ENCODE peak calls at places on chromosomes 11 and 22, in ten cellular contexts. B, Q, L, P, H, M, A, Z, Y and C are unnamed samples.

GRCh38 chr11:119751281-119752060 is 22.5 kb upstream of the NECTIN1 start:
- DNase-seq in H (no peak), P (no peak), L (peak; percentile 27), Q (no peak), M (no peak), Y (no peak), Z (no peak), A (no peak), B (peak; percentile 78), C (peak; percentile 77)

GRCh38 chr22:40428796-40429195 is 58.4 kb downstream of the SGSM3 start:
- DNase-seq in Z (no peak), Q (no peak), A (no peak), M (no peak), Y (no peak), H (no peak), L (no peak), B (no peak), P (no peak), C (no peak)

GRCh38 chr22:19287889-19288288 is 3.6 kb downstream of the CLTCL1 start:
- DNase-seq in B (peak; percentile 65), M (no peak), A (no peak), P (no peak), L (no peak), H (peak; percentile 4), Y (no peak), Z (no peak), Q (peak; percentile 87), C (no peak)

GRCh38 chr22:27662359-27663030 is 139.1 kb downstream of the MN1 start:
- DNase-seq in H (no peak), Q (no peak), M (peak; percentile 87), Z (peak; percentile 83), Y (no peak), A (no peak), B (no peak), L (no peak), P (no peak), C (no peak)

GRCh38 chr11:77784572-77784971 is 36.0 kb downstream of the RSF1 start:
- DNase-seq in Z (no peak), Q (no peak), Y (no peak), H (no peak), A (no peak), M (no peak), L (no peak), P (no peak), B (no peak), C (no peak)

GRCh38 chr11:77047007-77047927 is 13.1 kb downstream of the B3GNT6 start:
- DNase-seq in Q (peak; percentile 96), Z (peak; percentile 91), B (peak; percentile 89), M (no peak), A (peak; percentile 87), P (no peak), H (no peak), Y (peak; percentile 97), L (no peak), C (peak; percentile 79)

GRCh38 chr11:130315354-130315970 is 745 bp upstream of the ZBTB44 start:
- DNase-seq in Q (no peak), H (no peak), B (no peak), Y (peak; percentile 4), A (no peak), P (no peak), M (peak; percentile 66), L (peak; percentile 82), Z (peak; percentile 13), C (peak; percentile 76)

GRCh38 chr11:45941285-45941684 is 18.8 kb downstream of the LARGE2 start:
- DNase-seq in Y (no peak), H (no peak), M (no peak), L (no peak), P (no peak), B (no peak), Z (no peak), A (no peak), Q (no peak), C (no peak)

GRCh38 chr22:43151251-43152000 is at the start of gene TSPO:
- DNase-seq in H (no peak), B (peak; percentile 33), M (peak; percentile 93), P (no peak), Z (peak; percentile 78), L (peak; percentile 90), Y (peak; percentile 63), A (no peak), Q (no peak), C (peak; percentile 84)

GRCh38 chr11:1574256-1575242 is 2.5 kb upstream of the DUSP8 start:
- DNase-seq in L (peak; percentile 77), P (peak; percentile 86), H (peak; percentile 79), Z (no peak), Q (no peak), M (peak; percentile 74), A (no peak), B (peak; percentile 24), Y (no peak), C (peak; percentile 82)

GRCh38 chr22:24555496-24556253 is at the start of gene SNRPD3:
- DNase-seq in P (no peak), A (peak; percentile 28), Q (peak; percentile 89), B (peak; percentile 90), H (peak; percentile 91), Y (peak; percentile 89), M (peak; percentile 95), L (peak; percentile 96), Z (peak; percentile 94), C (peak; percentile 87)
- TF ChIP-seq CTCF in P (peak; percentile 49), A (no peak), Q (peak; percentile 48), B (no peak), H (peak; percentile 57), Y (no peak), M (peak; percentile 22), L (peak; percentile 26), Z (peak; percentile 15), C (no peak)

GRCh38 chr11:124898711-124899110 is 1.0 kb upstream of the ROBO4 start:
- DNase-seq in H (peak; percentile 50), P (no peak), Z (peak; percentile 73), L (no peak), B (no peak), Q (no peak), Y (peak; percentile 7), A (no peak), M (no peak), C (no peak)

GRCh38 chr11:124900464-124900863 is 2.8 kb upstream of the ROBO4 start:
- DNase-seq in B (peak; percentile 88), M (no peak), P (no peak), Q (peak; percentile 89), Z (peak; percentile 54), H (peak; percentile 44), L (no peak), A (no peak), Y (peak; percentile 5), C (no peak)

GRCh38 chr11:124896821-124897391 is 759 bp downstream of the ROBO4 start:
- DNase-seq in L (no peak), H (peak; percentile 67), Y (peak; percentile 11), A (no peak), M (no peak), Q (no peak), Z (no peak), P (peak; percentile 80), B (no peak), C (no peak)

GRCh38 chr11:124897681-124898680 is at the start of gene ROBO4:
- DNase-seq in Y (peak; percentile 34), L (no peak), P (no peak), Q (peak; percentile 91), B (peak; percentile 94), Z (peak; percentile 83), H (peak; percentile 65), A (peak; percentile 57), M (no peak), C (no peak)

DNA sequence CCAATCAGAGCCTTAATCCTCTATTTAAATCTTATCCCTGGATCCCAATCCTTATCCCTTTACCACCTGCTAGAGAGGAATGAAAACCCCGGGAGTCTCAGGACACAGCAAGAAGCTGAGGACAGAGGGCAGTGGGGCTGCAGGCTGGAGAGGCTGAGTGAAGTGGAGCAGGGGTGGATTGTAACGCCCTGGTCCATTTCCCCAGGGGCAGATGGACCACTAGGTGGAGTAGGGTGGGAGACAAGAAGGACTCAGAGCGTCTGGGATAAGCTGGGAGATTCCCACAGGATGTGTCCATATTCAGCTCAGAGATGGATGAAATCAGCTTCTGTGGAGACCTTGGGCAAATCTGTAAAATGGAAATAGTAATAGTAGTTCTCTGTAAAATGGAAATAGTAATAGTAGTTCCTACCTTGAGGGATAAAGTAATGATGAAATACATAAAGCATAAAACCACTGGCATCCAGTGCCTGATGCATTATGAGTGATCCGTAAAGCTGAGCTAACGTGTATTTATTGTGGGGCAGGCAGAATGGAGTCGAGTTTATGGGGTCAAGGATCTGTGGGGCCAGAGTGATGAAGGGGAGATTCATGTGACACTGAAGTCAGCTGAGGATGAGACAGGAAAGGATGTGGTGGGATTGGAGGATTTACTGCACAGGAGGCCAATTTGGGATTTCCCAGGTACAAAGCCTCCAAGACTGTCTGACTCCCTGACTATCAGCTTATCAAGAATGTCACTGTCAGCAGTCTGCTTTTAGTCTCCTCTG is 1.9 kb upstream of the ROBO4 start:
- DNase-seq in Z (no peak), M (no peak), A (no peak), P (no peak), B (peak; percentile 40), Y (peak; percentile 2), Q (no peak), L (no peak), H (peak; percentile 53), C (no peak)
- TF ChIP-seq CTCF in Z (no peak), M (no peak), A (no peak), P (no peak), B (no peak), Y (no peak), Q (peak; percentile 57), L (no peak), H (no peak), C (no peak)

DNA sequence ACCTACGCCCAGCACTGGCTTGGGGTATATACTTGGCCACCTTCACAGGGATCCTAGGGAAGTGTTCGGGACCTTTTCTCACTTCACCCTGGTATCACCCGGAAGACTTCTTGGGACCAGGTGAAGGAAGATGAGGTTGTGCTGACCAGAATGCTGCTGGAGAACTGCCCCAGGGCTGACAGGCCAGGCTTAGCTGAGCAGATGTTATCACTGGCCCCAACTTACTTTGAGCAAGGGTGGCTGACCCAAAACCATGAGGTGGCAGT is 4.5 kb downstream of the FTH1 start:
- DNase-seq in A (no peak), B (no peak), Y (no peak), M (no peak), H (no peak), Q (no peak), L (peak; percentile 65), Z (no peak), P (no peak), C (no peak)
- TF ChIP-seq CTCF in A (no peak), B (no peak), Y (no peak), M (no peak), H (no peak), Q (no peak), L (no peak), Z (no peak), P (no peak), C (no peak)

GRCh38 chr11:94948070-94948617 is 25.2 kb downstream of the CWC15 start:
- DNase-seq in Z (no peak), B (peak; percentile 13), M (no peak), L (no peak), Q (no peak), H (no peak), Y (no peak), P (no peak), A (no peak), C (no peak)

DNA sequence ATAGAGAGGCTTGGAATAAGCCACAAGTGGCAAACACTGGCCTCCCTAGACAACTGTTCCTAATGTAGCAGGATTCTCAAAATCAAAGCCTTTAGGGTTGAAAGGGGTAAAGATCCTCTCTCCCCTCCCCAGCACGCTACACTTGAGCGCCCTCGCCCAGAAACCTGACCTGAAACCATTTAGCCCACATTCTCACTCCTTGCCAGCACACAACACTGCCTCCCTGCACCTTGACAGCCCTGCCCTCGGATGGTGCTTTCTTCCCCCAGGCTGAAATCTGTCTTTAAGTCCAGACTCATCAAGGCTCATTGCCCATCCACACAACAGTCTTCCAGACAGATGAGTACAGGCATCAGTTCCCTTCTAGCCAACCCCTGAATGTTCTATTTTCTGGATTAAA is 26.5 kb downstream of the CWC15 start:
- DNase-seq in H (no peak), A (no peak), Q (no peak), P (no peak), Z (no peak), L (no peak), M (no peak), B (no peak), Y (no peak), C (no peak)
- TF ChIP-seq CTCF in H (no peak), A (no peak), Q (no peak), P (no peak), Z (no peak), L (no peak), M (no peak), B (no peak), Y (no peak), C (no peak)